ENCODE peak calls at places on chromosomes 6 and 20, in four cellular contexts. T is stomach, Z is spleen, B is prostate gland. R is an unnamed sample.

GRCh38 chr6:4812068-4812467 is 35.9 kb downstream of the CDYL start:
- DNase-seq in T (no peak), Z (no peak), B (no peak), R (no peak)

GRCh38 chr6:6411115-6411514 is 90.7 kb upstream of the F13A1 start:
- DNase-seq in T (no peak), Z (no peak), B (no peak), R (no peak)

GRCh38 chr20:49392745-49393144 is 89.7 kb downstream of the KCNB1 start:
- DNase-seq in T (no peak), Z (no peak), B (no peak), R (no peak)

GRCh38 chr6:160137989-160138835 is 16.6 kb downstream of the SLC22A1 start:
- DNase-seq in T (peak), Z (no peak), B (peak), R (no peak)

GRCh38 chr6:31572041-31572911 is at the start of gene LTA:
- DNase-seq in T (no peak), Z (peak), B (no peak), R (peak)

GRCh38 chr6:4466260-4466659 is 309.9 kb upstream of the CDYL start:
- DNase-seq in T (peak), Z (no peak), B (peak), R (peak)

GRCh38 chr6:35173068-35174042 is 32.2 kb upstream of the TCP11 start:
- DNase-seq in T (no peak), Z (no peak), B (no peak), R (no peak)

GRCh38 chr6:75893776-75894152 is 144.7 kb downstream of the MYO6 start:
- DNase-seq in T (no peak), Z (no peak), B (no peak), R (no peak)

GRCh38 chr6:75402296-75402695 is 91.3 kb downstream of the FILIP1 start:
- DNase-seq in T (no peak), Z (no peak), B (no peak), R (no peak)

GRCh38 chr20:33796907-33797544 is 14.1 kb upstream of the CHMP4B start:
- DNase-seq in T (no peak), Z (no peak), B (no peak), R (no peak)

GRCh38 chr6:30810813-30811329 is 66.5 kb upstream of the IER3 start:
- DNase-seq in T (peak), Z (no peak), B (peak), R (no peak)

GRCh38 chr20:61295249-61295648 is 43.2 kb downstream of the CDH4 start:
- DNase-seq in T (no peak), Z (no peak), B (no peak), R (no peak)

GRCh38 chr6:42259286-42259685 is 41.6 kb upstream of the MRPS10 start:
- DNase-seq in T (no peak), Z (no peak), B (no peak), R (no peak)

GRCh38 chr20:35700625-35701148 is 1.5 kb downstream of the ROMO1 start:
- DNase-seq in T (peak), Z (no peak), B (no peak), R (no peak)
- TF ChIP-seq POLR2AphosphoS5 in T (no peak), Z (peak), B (no peak), R (no peak)

GRCh38 chr6:108176281-108177089 is 10.7 kb downstream of the NR2E1 start:
- DNase-seq in T (no peak), Z (no peak), B (no peak), R (no peak)

GRCh38 chr6:108171918-108172516 is 6.2 kb downstream of the NR2E1 start:
- DNase-seq in T (no peak), Z (no peak), B (no peak), R (no peak)

GRCh38 chr6:108174371-108175175 is 8.8 kb downstream of the NR2E1 start:
- DNase-seq in T (no peak), Z (no peak), B (no peak), R (no peak)

GRCh38 chr6:108175176-108175591 is 9.4 kb downstream of the NR2E1 start:
- DNase-seq in T (no peak), Z (no peak), B (no peak), R (no peak)

GRCh38 chr6:108175592-108176279 is 9.9 kb downstream of the NR2E1 start:
- DNase-seq in T (no peak), Z (peak), B (no peak), R (peak)
- TF ChIP-seq CTCF in T (no peak), Z (no peak), B (peak), R (peak)

DNA sequence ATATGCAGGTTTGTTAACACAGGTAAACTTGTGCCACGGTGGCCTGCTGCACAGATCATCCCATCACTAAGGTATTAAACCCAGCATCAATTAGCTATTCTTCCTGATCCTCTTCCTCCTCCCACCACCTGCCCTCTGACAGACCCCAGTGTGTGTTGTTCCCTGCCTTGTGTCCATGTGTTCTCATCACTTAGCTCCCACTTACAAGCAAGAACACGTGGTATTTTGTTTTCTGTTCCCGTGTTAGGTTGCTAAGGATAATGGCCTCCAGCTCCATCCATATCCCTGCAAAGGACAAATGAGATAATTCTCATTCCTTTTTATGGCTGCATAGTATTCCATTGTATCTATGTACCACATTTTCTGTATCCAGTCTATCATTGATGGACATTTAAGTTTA is 294.0 kb downstream of the PKHD1 start:
- DNase-seq in T (no peak), Z (no peak), B (no peak), R (no peak)
- H3K27ac ChIP-seq in T (no peak), Z (no peak), B (no peak), R (no peak)

GRCh38 chr20:51935003-51935358 is 132.7 kb upstream of the SALL4 start:
- DNase-seq in T (no peak), Z (no peak), B (no peak), R (no peak)

GRCh38 chr20:51941503-51941902 is 139.2 kb upstream of the SALL4 start:
- DNase-seq in T (no peak), Z (no peak), B (no peak), R (no peak)

GRCh38 chr20:51934301-51935002 is 132.1 kb upstream of the SALL4 start:
- DNase-seq in T (no peak), Z (no peak), B (no peak), R (no peak)

GRCh38 chr20:51937780-51938179 is 135.5 kb upstream of the SALL4 start:
- DNase-seq in T (no peak), Z (no peak), B (no peak), R (no peak)

DNA sequence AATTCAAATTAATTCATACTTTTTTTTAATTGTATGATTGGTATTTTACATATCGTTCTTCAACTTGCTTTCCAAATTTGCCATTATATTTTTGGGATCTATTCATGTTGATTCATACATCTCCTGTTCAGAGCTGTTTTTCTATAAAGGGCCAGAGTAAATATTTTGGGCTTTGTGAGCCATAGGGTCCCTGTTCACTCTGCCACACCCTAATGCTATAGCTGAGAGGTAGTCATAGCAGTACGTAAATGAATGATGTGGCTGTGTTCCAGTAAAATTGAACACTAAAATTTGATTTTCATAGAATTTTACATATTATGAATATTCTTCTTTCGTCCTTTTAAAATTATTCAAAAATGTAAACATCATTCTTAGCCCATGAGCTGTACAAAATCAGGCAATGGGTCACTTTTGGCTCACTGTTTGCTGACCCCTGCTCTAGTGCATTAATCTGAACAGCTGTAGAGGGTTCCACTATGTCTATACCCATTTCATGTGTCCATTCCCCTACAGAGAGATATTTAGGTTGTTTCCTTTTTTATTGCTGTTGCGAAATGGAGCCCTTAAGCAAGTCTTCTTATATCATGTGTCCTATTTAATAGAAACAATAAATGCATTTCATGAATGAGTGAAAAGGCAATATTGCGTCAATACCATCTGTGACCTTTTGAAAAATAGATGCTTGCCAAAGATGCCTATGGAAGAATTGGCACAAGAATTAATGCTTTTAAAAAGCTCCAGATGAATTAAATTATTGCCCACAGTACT is 136.4 kb upstream of the SALL4 start:
- DNase-seq in T (no peak), Z (no peak), B (no peak), R (no peak)
- TF ChIP-seq POLR2AphosphoS5 in T (no peak), Z (no peak), B (no peak), R (no peak)

R was measured in upper lobe of left lung.